ENCODE peak calls at places on chromosomes 4 and X, in five cellular contexts. One of them, this sample, is unnamed. For H3K4me1, the result is how much of the 10 kb centered on the place peaks cover.

GRCh38 chrX:68416592-68416991 is 16.7 kb downstream of the OPHN1 start:
- DNase-seq in tibial nerve: no peak
- DNase-seq in mucosa of descending colon: no peak
- DNase-seq in SK-N-SH: no peak
- DNase-seq in GM23248: peak
- DNase-seq in this sample: no peak

GRCh38 chr4:109444182-109444844 is 10.7 kb downstream of the SEC24B start:
- DNase-seq in GM23248: no peak
- DNase-seq in tibial nerve: no peak
- DNase-seq in mucosa of descending colon: no peak
- DNase-seq in SK-N-SH: no peak
- DNase-seq in this sample: no peak

GRCh38 chr4:109554971-109555370 is 5.1 kb upstream of the MCUB start:
- DNase-seq in GM23248: no peak
- DNase-seq in mucosa of descending colon: no peak
- DNase-seq in tibial nerve: no peak
- DNase-seq in SK-N-SH: no peak
- DNase-seq in this sample: no peak

GRCh38 chrX:101803451-101803850 is 128.4 kb downstream of the ZMAT1 start:
- DNase-seq in GM23248: peak
- DNase-seq in tibial nerve: no peak
- DNase-seq in SK-N-SH: no peak
- DNase-seq in mucosa of descending colon: no peak
- DNase-seq in this sample: no peak

GRCh38 chr4:47704693-47705325 is 133.1 kb downstream of the CORIN start:
- DNase-seq in GM23248: peak
- DNase-seq in SK-N-SH: peak
- DNase-seq in mucosa of descending colon: no peak
- DNase-seq in tibial nerve: no peak
- DNase-seq in this sample: peak

GRCh38 chr4:143358923-143359694 is 22.4 kb downstream of the GAB1 start:
- DNase-seq in tibial nerve: no peak
- DNase-seq in GM23248: peak
- DNase-seq in SK-N-SH: no peak
- DNase-seq in mucosa of descending colon: peak
- DNase-seq in this sample: no peak

GRCh38 chr4:112898357-112899141 is 150.9 kb upstream of the ANK2 start:
- DNase-seq in SK-N-SH: no peak
- DNase-seq in mucosa of descending colon: no peak
- DNase-seq in tibial nerve: no peak
- DNase-seq in GM23248: peak
- DNase-seq in this sample: no peak

GRCh38 chr4:110636231-110636676 is 13.4 kb upstream of the PITX2 start:
- DNase-seq in tibial nerve: no peak
- DNase-seq in SK-N-SH: no peak
- DNase-seq in mucosa of descending colon: no peak
- DNase-seq in GM23248: no peak
- DNase-seq in this sample: no peak

GRCh38 chr4:55947254-55947882 is 1.4 kb upstream of the CEP135 start:
- DNase-seq in mucosa of descending colon: no peak
- DNase-seq in tibial nerve: no peak
- DNase-seq in SK-N-SH: no peak
- DNase-seq in GM23248: peak
- DNase-seq in this sample: no peak

GRCh38 chrX:130304587-130305368 is 34.9 kb upstream of the SLC25A14 start:
- DNase-seq in mucosa of descending colon: no peak
- DNase-seq in GM23248: no peak
- DNase-seq in SK-N-SH: no peak
- DNase-seq in tibial nerve: no peak
- DNase-seq in this sample: no peak

GRCh38 chrX:53239474-53239873 is 14.5 kb upstream of the KDM5C start:
- DNase-seq in GM23248: no peak
- DNase-seq in SK-N-SH: no peak
- DNase-seq in tibial nerve: no peak
- DNase-seq in mucosa of descending colon: no peak
- DNase-seq in this sample: peak

GRCh38 chr4:3009422-3009821 is 46.1 kb downstream of the GRK4 start:
- DNase-seq in SK-N-SH: no peak
- DNase-seq in tibial nerve: no peak
- DNase-seq in mucosa of descending colon: no peak
- DNase-seq in GM23248: peak
- DNase-seq in this sample: no peak

GRCh38 chr4:14196141-14196540 is 568.6 kb upstream of the BOD1L1 start:
- DNase-seq in tibial nerve: no peak
- DNase-seq in SK-N-SH: no peak
- DNase-seq in mucosa of descending colon: peak
- DNase-seq in GM23248: peak
- DNase-seq in this sample: no peak

GRCh38 chr4:1309261-1310010 is 19.7 kb downstream of the MAEA start:
- DNase-seq in tibial nerve: peak
- DNase-seq in GM23248: peak
- DNase-seq in SK-N-SH: peak
- DNase-seq in mucosa of descending colon: peak
- DNase-seq in this sample: peak

GRCh38 chrX:12978205-12979010 is 3.5 kb downstream of the TMSB4X start:
- DNase-seq in GM23248: peak
- DNase-seq in tibial nerve: no peak
- DNase-seq in SK-N-SH: no peak
- DNase-seq in mucosa of descending colon: peak
- DNase-seq in this sample: no peak

GRCh38 chr4:37393889-37394288 is 149.3 kb downstream of the NWD2 start:
- DNase-seq in mucosa of descending colon: no peak
- DNase-seq in GM23248: no peak
- DNase-seq in SK-N-SH: no peak
- DNase-seq in tibial nerve: no peak
- DNase-seq in this sample: no peak

GRCh38 chr4:181181331-181181730 is 1061.9 kb upstream of the TENM3 start:
- DNase-seq in GM23248: peak
- DNase-seq in SK-N-SH: no peak
- DNase-seq in mucosa of descending colon: no peak
- DNase-seq in tibial nerve: no peak
- DNase-seq in this sample: no peak

GRCh38 chr4:169348541-169348940 is 77.8 kb upstream of the SH3RF1 start:
- DNase-seq in GM23248: no peak
- DNase-seq in mucosa of descending colon: no peak
- DNase-seq in tibial nerve: no peak
- DNase-seq in SK-N-SH: no peak
- DNase-seq in this sample: no peak

GRCh38 chrX:68084765-68085164 is 348.5 kb downstream of the OPHN1 start:
- DNase-seq in SK-N-SH: no peak
- DNase-seq in mucosa of descending colon: no peak
- DNase-seq in tibial nerve: no peak
- DNase-seq in GM23248: peak
- DNase-seq in this sample: no peak

GRCh38 chr4:147830987-147831386 is 99.1 kb downstream of the ARHGAP10 start:
- DNase-seq in mucosa of descending colon: no peak
- DNase-seq in GM23248: peak
- DNase-seq in SK-N-SH: no peak
- DNase-seq in tibial nerve: no peak
- DNase-seq in this sample: no peak

GRCh38 chr4:118743867-118744266 is 58.7 kb downstream of the METTL14 start:
- DNase-seq in mucosa of descending colon: no peak
- DNase-seq in tibial nerve: no peak
- DNase-seq in GM23248: peak
- DNase-seq in SK-N-SH: no peak
- DNase-seq in this sample: no peak

GRCh38 chrX:32408389-32408788 is 803.0 kb downstream of the DMD start:
- DNase-seq in SK-N-SH: peak
- DNase-seq in mucosa of descending colon: no peak
- DNase-seq in GM23248: no peak
- DNase-seq in tibial nerve: no peak
- DNase-seq in this sample: peak

GRCh38 chrX:1466971-1467561 is 14.4 kb upstream of the ASMTL start:
- DNase-seq in SK-N-SH: no peak
- DNase-seq in mucosa of descending colon: no peak
- DNase-seq in GM23248: no peak
- DNase-seq in tibial nerve: no peak
- DNase-seq in this sample: no peak

GRCh38 chr4:135508006-135508714 is 1306.6 kb upstream of the PABPC4L start:
- DNase-seq in GM23248: peak
- DNase-seq in SK-N-SH: no peak
- DNase-seq in mucosa of descending colon: no peak
- DNase-seq in tibial nerve: no peak
- DNase-seq in this sample: no peak

GRCh38 chrX:134546187-134546586 is 86.2 kb downstream of the HPRT1 start:
- DNase-seq in tibial nerve: no peak
- DNase-seq in SK-N-SH: no peak
- DNase-seq in GM23248: no peak
- DNase-seq in mucosa of descending colon: no peak
- DNase-seq in this sample: no peak

GRCh38 chr4:89469930-89470375 is 162.4 kb upstream of the GPRIN3 start:
- DNase-seq in tibial nerve: no peak
- DNase-seq in mucosa of descending colon: no peak
- DNase-seq in GM23248: peak
- DNase-seq in SK-N-SH: no peak
- DNase-seq in this sample: no peak

GRCh38 chrX:150312931-150313330 is 50.2 kb upstream of the MAMLD1 start:
- DNase-seq in GM23248: no peak
- DNase-seq in SK-N-SH: no peak
- DNase-seq in mucosa of descending colon: no peak
- DNase-seq in tibial nerve: no peak
- DNase-seq in this sample: no peak

GRCh38 chrX:103941201-103941975 is 21.0 kb upstream of the TMSB15B start:
- DNase-seq in GM23248: peak
- DNase-seq in mucosa of descending colon: no peak
- DNase-seq in tibial nerve: no peak
- DNase-seq in SK-N-SH: peak
- DNase-seq in this sample: no peak

GRCh38 chr4:107520368-107520767 is 199.7 kb downstream of the PAPSS1 start:
- DNase-seq in tibial nerve: no peak
- DNase-seq in GM23248: no peak
- DNase-seq in mucosa of descending colon: no peak
- DNase-seq in SK-N-SH: no peak
- DNase-seq in this sample: no peak

GRCh38 chr4:73525611-73526010 is 44.1 kb downstream of the AFM start:
- DNase-seq in GM23248: no peak
- DNase-seq in mucosa of descending colon: no peak
- DNase-seq in SK-N-SH: no peak
- DNase-seq in tibial nerve: no peak
- DNase-seq in this sample: no peak

GRCh38 chrX:132958086-132958703 is at the start of gene HS6ST2:
- DNase-seq in mucosa of descending colon: peak
- DNase-seq in SK-N-SH: peak
- DNase-seq in GM23248: no peak
- DNase-seq in tibial nerve: no peak
- DNase-seq in this sample: peak

GRCh38 chr4:159235779-159236368 is 133.0 kb downstream of the RAPGEF2 start:
- DNase-seq in SK-N-SH: no peak
- DNase-seq in GM23248: peak
- DNase-seq in tibial nerve: no peak
- DNase-seq in mucosa of descending colon: no peak
- DNase-seq in this sample: no peak

GRCh38 chr4:147423229-147423628 is 57.7 kb upstream of the EDNRA start:
- DNase-seq in GM23248: no peak
- DNase-seq in SK-N-SH: peak
- DNase-seq in mucosa of descending colon: no peak
- DNase-seq in tibial nerve: no peak
- DNase-seq in this sample: peak

GRCh38 chrX:22249371-22249770 is 23.3 kb upstream of the CBLL2 start:
- DNase-seq in mucosa of descending colon: no peak
- DNase-seq in GM23248: peak
- DNase-seq in SK-N-SH: no peak
- DNase-seq in tibial nerve: no peak
- DNase-seq in this sample: no peak
- H3K4me1 ChIP-seq in mucosa of descending colon: under half
- H3K4me1 ChIP-seq in GM23248: under half
- H3K4me1 ChIP-seq in SK-N-SH: under half
- H3K4me1 ChIP-seq in tibial nerve: under half
- H3K4me1 ChIP-seq in this sample: under half

DNA sequence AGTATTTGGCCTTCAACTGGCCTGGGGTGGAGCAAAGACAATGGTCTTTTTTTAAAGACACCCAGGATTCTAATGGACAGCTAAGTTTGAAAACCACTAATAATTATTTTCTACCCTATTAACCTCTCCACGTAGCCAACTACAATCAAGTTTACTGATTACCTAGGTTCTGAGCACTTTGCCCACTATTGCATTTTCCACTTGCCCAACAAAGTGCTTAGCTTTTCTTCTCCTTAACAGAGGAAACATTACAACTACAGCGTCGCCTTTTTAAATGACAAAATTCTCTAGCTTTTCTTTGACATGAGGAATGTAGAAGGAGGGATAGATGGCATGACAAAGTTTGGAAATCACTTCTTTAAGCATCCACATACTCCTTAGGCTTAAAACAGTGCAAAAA is 2.0 kb downstream of the CHIC2 start:
- DNase-seq in GM23248: no peak
- DNase-seq in SK-N-SH: no peak
- DNase-seq in tibial nerve: no peak
- DNase-seq in mucosa of descending colon: no peak
- DNase-seq in this sample: no peak
- H3K4me1 ChIP-seq in GM23248: half or more
- H3K4me1 ChIP-seq in SK-N-SH: under half
- H3K4me1 ChIP-seq in tibial nerve: half or more
- H3K4me1 ChIP-seq in mucosa of descending colon: under half
- H3K4me1 ChIP-seq in this sample: under half

GRCh38 chr4:7899184-7899583 is 40.5 kb downstream of the AFAP1 start:
- DNase-seq in GM23248: no peak
- DNase-seq in SK-N-SH: no peak
- DNase-seq in mucosa of descending colon: no peak
- DNase-seq in tibial nerve: no peak
- DNase-seq in this sample: no peak
- H3K4me1 ChIP-seq in GM23248: under half
- H3K4me1 ChIP-seq in SK-N-SH: half or more
- H3K4me1 ChIP-seq in mucosa of descending colon: under half
- H3K4me1 ChIP-seq in tibial nerve: half or more
- H3K4me1 ChIP-seq in this sample: half or more

GRCh38 chr4:25367877-25368276 is 9.2 kb upstream of the ANAPC4 start:
- DNase-seq in tibial nerve: no peak
- DNase-seq in SK-N-SH: no peak
- DNase-seq in GM23248: no peak
- DNase-seq in mucosa of descending colon: no peak
- DNase-seq in this sample: no peak
- H3K4me1 ChIP-seq in tibial nerve: under half
- H3K4me1 ChIP-seq in SK-N-SH: under half
- H3K4me1 ChIP-seq in GM23248: under half
- H3K4me1 ChIP-seq in mucosa of descending colon: under half
- H3K4me1 ChIP-seq in this sample: under half

GRCh38 chr4:80192252-80192866 is 4.9 kb upstream of the PRDM8 start:
- DNase-seq in GM23248: no peak
- DNase-seq in tibial nerve: no peak
- DNase-seq in mucosa of descending colon: no peak
- DNase-seq in SK-N-SH: no peak
- DNase-seq in this sample: no peak
- H3K4me1 ChIP-seq in GM23248: under half
- H3K4me1 ChIP-seq in tibial nerve: under half
- H3K4me1 ChIP-seq in mucosa of descending colon: under half
- H3K4me1 ChIP-seq in SK-N-SH: under half
- H3K4me1 ChIP-seq in this sample: under half

This sample was measured in BE2C.